ENCODE peak calls at places on chromosomes 4 and X, in nine cellular contexts. T is tibial artery; U is CD8-positive, alpha-beta memory T cell; Q is ascending aorta; N is tibial nerve; W is PC-3; D is mammary epithelial cell; J is lung; V is pancreas. E is an unnamed sample.
A peak's percentile ranks its signal among the peaks of the same experiment; 100 is the strongest.

GRCh38 chr4:78673258-78673817 is 102.8 kb upstream of the BMP2K start:
- DNase-seq in W (no peak), V (no peak), D (no peak), U (no peak), T (no peak), Q (no peak), N (no peak), J (no peak), E (no peak)

GRCh38 chrX:97461763-97462162 is 578.1 kb downstream of the RPA4 start:
- DNase-seq in D (no peak), W (no peak), V (no peak), U (no peak), N (no peak), J (no peak), T (no peak), Q (no peak), E (no peak)

GRCh38 chr4:113069212-113069892 is 19.9 kb downstream of the ANK2 start:
- DNase-seq in T (no peak), J (no peak), W (peak; percentile 36), U (no peak), V (no peak), Q (no peak), N (no peak), D (peak; percentile 26), E (no peak)

GRCh38 chrX:9832811-9833210 is 46.6 kb downstream of the SHROOM2 start:
- DNase-seq in Q (no peak), J (no peak), D (no peak), W (no peak), T (no peak), U (no peak), V (no peak), N (no peak), E (no peak)

GRCh38 chrX:150575415-150575814 is 7.0 kb downstream of the MTM1 start:
- DNase-seq in V (no peak), J (peak; percentile 62), D (peak; percentile 96), T (no peak), U (peak; percentile 41), N (no peak), Q (no peak), W (peak; percentile 98), E (no peak)

GRCh38 chrX:117969337-117969736 is 147.3 kb downstream of the KLHL13 start:
- DNase-seq in V (no peak), U (no peak), T (no peak), D (no peak), W (peak; percentile 20), Q (no peak), N (no peak), J (no peak), E (no peak)

GRCh38 chrX:53223955-53224859 is 800 bp downstream of the KDM5C start:
- DNase-seq in U (peak; percentile 31), V (no peak), Q (no peak), N (no peak), T (no peak), W (peak; percentile 78), J (no peak), D (peak; percentile 82), E (peak; percentile 28)

GRCh38 chrX:129678176-129678880 is 23.6 kb upstream of the APLN start:
- DNase-seq in V (peak; percentile 79), N (no peak), T (peak; percentile 75), D (no peak), Q (peak; percentile 78), U (peak; percentile 51), J (peak; percentile 35), W (peak; percentile 81), E (peak; percentile 44)

GRCh38 chr4:76993787-76994641 is 44.5 kb downstream of the SEPTIN11 start:
- DNase-seq in D (no peak), W (no peak), V (no peak), U (peak; percentile 84), Q (no peak), T (no peak), J (no peak), N (no peak), E (no peak)

GRCh38 chrX:25219480-25219879 is 203.7 kb upstream of the ARX start:
- DNase-seq in Q (no peak), T (no peak), W (no peak), V (no peak), D (no peak), N (no peak), J (no peak), U (no peak), E (no peak)

GRCh38 chrX:46279214-46279924 is 265.9 kb downstream of the ZNF674 start:
- DNase-seq in U (no peak), T (no peak), Q (no peak), J (no peak), D (peak; percentile 14), W (no peak), N (no peak), V (no peak), E (no peak)

GRCh38 chrX:103464774-103465117 is 54.5 kb downstream of the RAB40A start:
- DNase-seq in Q (peak; percentile 81), J (peak; percentile 58), V (peak; percentile 58), W (peak; percentile 88), D (peak; percentile 66), U (peak; percentile 67), T (peak; percentile 79), N (peak; percentile 89), E (peak; percentile 74)

GRCh38 chr4:13133700-13134099 is 350.4 kb downstream of the RAB28 start:
- DNase-seq in W (no peak), D (no peak), U (no peak), Q (no peak), J (no peak), V (no peak), T (no peak), N (no peak), E (no peak)

GRCh38 chrX:18793601-18794089 is 86.2 kb downstream of the PPEF1 start:
- DNase-seq in V (no peak), W (peak; percentile 43), N (no peak), D (no peak), T (no peak), U (no peak), Q (no peak), J (no peak), E (peak; percentile 54)

GRCh38 chr4:158739600-158739999 is 16.4 kb upstream of the PPID start:
- DNase-seq in J (no peak), N (no peak), V (no peak), W (no peak), T (no peak), Q (no peak), D (no peak), U (no peak), E (no peak)
- H3K27ac ChIP-seq in J (no peak overlapping the region), N (no peak overlapping the region), V (no peak overlapping the region), W (no peak overlapping the region), T (no peak overlapping the region), Q (no peak overlapping the region), D (no peak overlapping the region), U (no peak overlapping the region), E (no peak overlapping the region)

DNA sequence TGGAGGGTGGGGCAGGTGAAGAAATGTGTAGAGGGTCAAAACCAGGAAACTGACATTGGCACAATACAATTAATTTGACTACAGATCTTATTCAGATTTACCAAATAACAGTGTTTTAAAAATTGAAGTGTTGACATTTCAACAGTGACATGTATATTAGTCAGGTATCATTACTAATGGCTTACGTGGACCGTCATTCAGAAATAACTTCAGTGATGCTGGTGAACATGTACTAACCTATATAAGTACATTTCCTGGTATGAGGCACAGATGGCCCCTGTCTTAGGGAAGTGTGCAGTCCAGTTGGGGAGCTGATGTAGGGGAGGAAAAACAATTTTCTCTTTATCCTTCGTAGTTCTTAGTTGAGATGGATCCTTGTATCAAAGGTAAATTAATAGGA is 22.3 kb upstream of the MAOA start:
- DNase-seq in Q (no peak), D (peak; percentile 76), U (no peak), T (no peak), J (no peak), V (no peak), W (peak; percentile 64), N (no peak), E (no peak)
- H3K27ac ChIP-seq in Q (no peak overlapping the region), D (peak overlapping the region; percentile 63), U (no peak overlapping the region), T (no peak overlapping the region), J (no peak overlapping the region), V (no peak overlapping the region), W (no peak overlapping the region), N (no peak overlapping the region), E (no peak overlapping the region)

GRCh38 chr4:74056114-74056857 is 17.8 kb upstream of the CXCL3 start:
- DNase-seq in D (peak; percentile 51), Q (no peak), U (no peak), W (peak; percentile 79), V (no peak), J (no peak), N (no peak), T (no peak), E (peak; percentile 70)

GRCh38 chr4:74058048-74058651 is 19.7 kb upstream of the CXCL3 start:
- DNase-seq in N (no peak), U (no peak), Q (no peak), V (no peak), T (no peak), W (no peak), D (no peak), J (no peak), E (no peak)

GRCh38 chr4:74057588-74057987 is 19.1 kb upstream of the CXCL3 start:
- DNase-seq in J (no peak), T (no peak), D (no peak), N (no peak), V (no peak), U (no peak), W (no peak), Q (no peak), E (no peak)

GRCh38 chr4:74055498-74055897 is 17.0 kb upstream of the CXCL3 start:
- DNase-seq in W (peak; percentile 65), T (no peak), D (no peak), U (no peak), Q (no peak), J (no peak), V (no peak), N (no peak), E (no peak)

GRCh38 chr4:74056858-74057562 is 18.5 kb upstream of the CXCL3 start:
- DNase-seq in U (no peak), D (peak; percentile 62), W (peak; percentile 87), T (no peak), N (no peak), V (no peak), J (no peak), Q (no peak), E (no peak)
- H3K27ac ChIP-seq in U (peak overlapping the region; percentile 35), D (peak overlapping the region; percentile 69), W (peak overlapping the region; percentile 92), T (no peak overlapping the region), N (no peak overlapping the region), V (no peak overlapping the region), J (no peak overlapping the region), Q (no peak overlapping the region), E (peak overlapping the region; percentile 80)

GRCh38 chr4:106314960-106315359 is 1.0 kb downstream of the TBCK start:
- DNase-seq in V (no peak), N (no peak), D (no peak), U (no peak), J (no peak), T (no peak), Q (no peak), W (no peak), E (no peak)
- H3K27ac ChIP-seq in V (no peak overlapping the region), N (no peak overlapping the region), D (peak overlapping the region; percentile 98), U (peak overlapping the region; percentile 99), J (no peak overlapping the region), T (peak overlapping the region; percentile 96), Q (peak overlapping the region; percentile 97), W (peak overlapping the region; percentile 92), E (no peak overlapping the region)

GRCh38 chr4:107562306-107562705 is 157.7 kb downstream of the PAPSS1 start:
- DNase-seq in T (no peak), D (no peak), U (no peak), N (no peak), W (no peak), Q (no peak), V (no peak), J (no peak), E (no peak)
- H3K27ac ChIP-seq in T (no peak overlapping the region), D (no peak overlapping the region), U (no peak overlapping the region), N (no peak overlapping the region), W (no peak overlapping the region), Q (no peak overlapping the region), V (no peak overlapping the region), J (no peak overlapping the region), E (no peak overlapping the region)

GRCh38 chr4:8227201-8227770 is 28.2 kb downstream of the SH3TC1 start:
- DNase-seq in V (peak; percentile 37), U (no peak), N (no peak), D (no peak), J (no peak), W (no peak), Q (no peak), T (no peak), E (no peak)
- H3K27ac ChIP-seq in V (no peak overlapping the region), U (no peak overlapping the region), N (no peak overlapping the region), D (peak overlapping the region; percentile 45), J (no peak overlapping the region), W (no peak overlapping the region), Q (no peak overlapping the region), T (no peak overlapping the region), E (no peak overlapping the region)

E was measured in SJSA1.